ENCODE peak calls at places on chromosomes 13 and 19, in five cellular contexts. R is tibial artery, L is bronchial epithelial cell, K is lower leg skin, J is Caco-2. B is an unnamed sample.

GRCh38 chr13:112991611-112992010 is 22.6 kb downstream of the MCF2L start:
- DNase-seq in R (no peak), J (no peak), K (no peak), L (no peak), B (no peak)

GRCh38 chr13:35630551-35631275 is 154.2 kb upstream of the MAB21L1 start:
- DNase-seq in R (no peak), L (peak), K (no peak), J (peak), B (peak)

GRCh38 chr13:21812192-21812626 is 141.3 kb downstream of the FGF9 start:
- DNase-seq in L (no peak), K (no peak), J (no peak), R (no peak), B (no peak)

GRCh38 chr19:54030895-54031586 is 32.7 kb downstream of the VSTM1 start:
- DNase-seq in R (no peak), J (no peak), L (no peak), K (no peak), B (peak)

GRCh38 chr13:93620366-93620765 is 393.8 kb downstream of the GPC6 start:
- DNase-seq in J (no peak), K (no peak), R (no peak), L (no peak), B (no peak)

GRCh38 chr19:52464798-52465470 is 11.6 kb downstream of the ZNF578 start:
- DNase-seq in R (no peak), K (no peak), J (no peak), L (no peak), B (no peak)

GRCh38 chr19:44620667-44621066 is 7.3 kb downstream of the IGSF23 start:
- DNase-seq in K (no peak), J (no peak), R (no peak), L (no peak), B (no peak)

GRCh38 chr19:23345838-23346237 is 49.4 kb downstream of the ZNF91 start:
- DNase-seq in J (no peak), L (no peak), R (no peak), K (no peak), B (no peak)

GRCh38 chr19:46602392-46603194 is 1.5 kb downstream of the CALM3 start:
- DNase-seq in L (no peak), J (peak), R (no peak), K (peak), B (no peak)

GRCh38 chr19:14632286-14632685 is 42.4 kb downstream of the ADGRE3 start:
- DNase-seq in R (no peak), J (peak), L (peak), K (no peak), B (peak)

GRCh38 chr13:87661471-87661870 is 9.7 kb upstream of the SLITRK5 start:
- DNase-seq in J (no peak), K (no peak), L (peak), R (no peak), B (no peak)

GRCh38 chr19:14940266-14940665 is 1.0 kb upstream of the OR7C2 start:
- DNase-seq in J (no peak), L (no peak), R (no peak), K (no peak), B (no peak)

GRCh38 chr13:105603283-105603682 is 932.2 kb downstream of the EFNB2 start:
- DNase-seq in L (no peak), R (no peak), J (no peak), K (no peak), B (no peak)

GRCh38 chr19:8702350-8702749 is 3.8 kb upstream of the ACTL9 start:
- DNase-seq in K (no peak), L (no peak), J (no peak), R (no peak), B (no peak)

GRCh38 chr13:41231786-41232185 is 31.6 kb downstream of the MTRF1 start:
- DNase-seq in R (no peak), L (peak), J (no peak), K (no peak), B (no peak)

GRCh38 chr13:111323950-111324651 is 3.7 kb downstream of the TEX29 start:
- DNase-seq in L (no peak), R (peak), J (no peak), K (peak), B (no peak)

GRCh38 chr19:16449330-16449961 is 22.3 kb downstream of the EPS15L1 start:
- DNase-seq in K (no peak), L (no peak), R (no peak), J (no peak), B (peak)

GRCh38 chr19:44010468-44010867 is 7.7 kb downstream of the ZNF230 start:
- DNase-seq in L (no peak), K (no peak), R (no peak), J (no peak), B (no peak)

GRCh38 chr19:15779756-15780476 is 7.5 kb upstream of the OR10H5 start:
- DNase-seq in K (peak), L (no peak), J (no peak), R (peak), B (no peak)

GRCh38 chr19:1001538-1002166 is 1.4 kb downstream of the GRIN3B start:
- DNase-seq in J (no peak), R (no peak), K (no peak), L (no peak), B (no peak)

GRCh38 chr13:32314271-32314967 is 744 bp downstream of the ZAR1L start:
- DNase-seq in L (no peak), R (peak), K (no peak), J (no peak), B (no peak)

GRCh38 chr19:3343619-3344502 is 22.5 kb upstream of the NFIC start:
- DNase-seq in K (peak), L (peak), J (peak), R (peak), B (peak)
- TF ChIP-seq CTCF in K (no peak), L (peak), J (no peak), R (no peak), B (peak)

DNA sequence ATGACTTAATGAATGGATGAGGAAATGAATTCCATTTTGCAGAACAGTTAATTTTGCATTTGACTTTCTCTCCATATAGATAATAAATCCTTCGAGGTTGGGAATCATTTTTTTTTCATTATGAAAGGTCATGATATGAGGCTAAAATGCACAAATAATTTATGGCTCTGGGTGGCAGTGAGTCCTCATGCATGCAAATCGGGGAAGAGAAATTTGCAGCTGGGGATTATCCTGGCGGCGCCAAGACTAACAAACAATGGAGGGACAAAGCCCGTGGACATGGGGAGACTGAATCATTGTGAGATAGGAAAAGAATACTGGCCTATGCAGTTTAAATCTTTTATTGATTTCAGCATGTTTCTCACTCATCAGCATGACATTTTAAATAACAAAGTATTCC is 102.2 kb downstream of the ERCC5 start:
- DNase-seq in R (no peak), L (no peak), K (no peak), J (no peak), B (no peak)
- TF ChIP-seq CTCF in R (no peak), L (no peak), K (no peak), J (no peak), B (no peak)

GRCh38 chr19:32719611-32720059 is at the start of gene TDRD12:
- DNase-seq in R (no peak), L (no peak), J (no peak), K (peak), B (no peak)
- TF ChIP-seq CTCF in R (no peak), L (no peak), J (no peak), K (no peak), B (peak)

GRCh38 chr19:40110570-40110969 is 19.8 kb upstream of the ZNF780A start:
- DNase-seq in L (no peak), K (no peak), J (no peak), R (no peak), B (no peak)
- TF ChIP-seq CTCF in L (no peak), K (no peak), J (no peak), R (no peak), B (no peak)

GRCh38 chr19:50171752-50172151 is 8.7 kb upstream of the IZUMO2 start:
- DNase-seq in J (no peak), L (no peak), R (no peak), K (no peak), B (no peak)
- TF ChIP-seq CTCF in J (no peak), L (no peak), R (no peak), K (no peak), B (no peak)

B was measured in HFFc6.